ENCODE peak calls at places on chromosomes 6 and 20, in five cellular contexts. F, J, Q, S and O are unnamed samples.
A peak's percentile ranks its signal among the peaks of the same experiment; 100 is the strongest.

GRCh38 chr20:11401988-11402387 is 515.7 kb upstream of the BTBD3 start:
- DNase-seq in F (no peak), J (no peak), Q (no peak), S (no peak), O (no peak)

GRCh38 chr6:154928325-154928922 is 66.7 kb upstream of the TIAM2 start:
- DNase-seq in Q (peak; percentile 53), J (peak; percentile 74), F (peak; percentile 70), S (peak; percentile 59), O (peak; percentile 82)

GRCh38 chr6:146595981-146596731 is 2.6 kb upstream of the ADGB start:
- DNase-seq in J (no peak), F (no peak), Q (no peak), S (no peak), O (peak; percentile 18)

GRCh38 chr20:41078329-41078728 is 49.7 kb downstream of the TOP1 start:
- DNase-seq in F (no peak), Q (no peak), J (peak; percentile 69), S (no peak), O (peak; percentile 83)

GRCh38 chr6:27553123-27553904 is 80.4 kb upstream of the ZNF184 start:
- DNase-seq in Q (no peak), S (no peak), F (no peak), J (peak; percentile 37), O (peak; percentile 89)

GRCh38 chr6:94636780-94637385 is 940.5 kb upstream of the MANEA start:
- DNase-seq in Q (no peak), J (peak; percentile 13), S (no peak), F (no peak), O (peak; percentile 77)

GRCh38 chr6:151719070-151719469 is 88.4 kb upstream of the ESR1 start:
- DNase-seq in S (no peak), F (no peak), J (no peak), Q (no peak), O (no peak)

GRCh38 chr20:49866051-49866450 is 49.3 kb downstream of the SPATA2 start:
- DNase-seq in Q (no peak), J (no peak), F (no peak), S (no peak), O (no peak)

GRCh38 chr6:162474722-162475121 is 252.8 kb downstream of the PRKN start:
- DNase-seq in J (no peak), Q (no peak), F (no peak), S (no peak), O (no peak)

GRCh38 chr20:37640600-37641561 is 52.9 kb upstream of the CTNNBL1 start:
- DNase-seq in Q (no peak), F (no peak), S (no peak), J (no peak), O (peak; percentile 70)

GRCh38 chr6:34248198-34248726 is 544 bp downstream of the SMIM29 start:
- DNase-seq in J (no peak), Q (peak; percentile 74), F (peak; percentile 77), S (peak; percentile 52), O (no peak)

GRCh38 chr6:170176621-170177382 is 114.1 kb downstream of the DLL1 start:
- DNase-seq in F (peak; percentile 14), Q (no peak), J (no peak), S (no peak), O (no peak)

GRCh38 chr6:16540804-16541752 is 220.2 kb downstream of the ATXN1 start:
- DNase-seq in J (no peak), F (no peak), S (no peak), Q (no peak), O (no peak)

GRCh38 chr6:30678964-30679726 is 6.3 kb upstream of the DHX16 start:
- DNase-seq in J (peak; percentile 81), S (peak; percentile 90), Q (peak; percentile 87), F (peak; percentile 91), O (peak; percentile 89)

GRCh38 chr6:159023893-159024292 is 20.9 kb downstream of the TAGAP start:
- DNase-seq in J (no peak), S (no peak), F (no peak), Q (no peak), O (no peak)

GRCh38 chr20:6164421-6165341 is 41.9 kb upstream of the FERMT1 start:
- DNase-seq in J (peak; percentile 24), S (no peak), Q (no peak), F (no peak), O (no peak)

GRCh38 chr6:167543602-167544506 is 219.0 kb downstream of the TTLL2 start:
- DNase-seq in F (no peak), Q (no peak), S (no peak), J (peak; percentile 74), O (no peak)

GRCh38 chr6:165184192-165184979 is 125.0 kb downstream of the C6orf118 start:
- DNase-seq in J (no peak), S (no peak), F (no peak), Q (no peak), O (peak; percentile 3)

GRCh38 chr20:3318226-3318884 is 79.4 kb upstream of the SLC4A11 start:
- DNase-seq in J (peak; percentile 14), F (no peak), Q (no peak), S (no peak), O (no peak)

GRCh38 chr6:43445576-43445975 is 9.8 kb downstream of the DLK2 start:
- DNase-seq in Q (no peak), S (no peak), J (no peak), F (no peak), O (no peak)
- TF ChIP-seq CTCF in Q (no peak), S (no peak), J (no peak), F (no peak), O (no peak)

DNA sequence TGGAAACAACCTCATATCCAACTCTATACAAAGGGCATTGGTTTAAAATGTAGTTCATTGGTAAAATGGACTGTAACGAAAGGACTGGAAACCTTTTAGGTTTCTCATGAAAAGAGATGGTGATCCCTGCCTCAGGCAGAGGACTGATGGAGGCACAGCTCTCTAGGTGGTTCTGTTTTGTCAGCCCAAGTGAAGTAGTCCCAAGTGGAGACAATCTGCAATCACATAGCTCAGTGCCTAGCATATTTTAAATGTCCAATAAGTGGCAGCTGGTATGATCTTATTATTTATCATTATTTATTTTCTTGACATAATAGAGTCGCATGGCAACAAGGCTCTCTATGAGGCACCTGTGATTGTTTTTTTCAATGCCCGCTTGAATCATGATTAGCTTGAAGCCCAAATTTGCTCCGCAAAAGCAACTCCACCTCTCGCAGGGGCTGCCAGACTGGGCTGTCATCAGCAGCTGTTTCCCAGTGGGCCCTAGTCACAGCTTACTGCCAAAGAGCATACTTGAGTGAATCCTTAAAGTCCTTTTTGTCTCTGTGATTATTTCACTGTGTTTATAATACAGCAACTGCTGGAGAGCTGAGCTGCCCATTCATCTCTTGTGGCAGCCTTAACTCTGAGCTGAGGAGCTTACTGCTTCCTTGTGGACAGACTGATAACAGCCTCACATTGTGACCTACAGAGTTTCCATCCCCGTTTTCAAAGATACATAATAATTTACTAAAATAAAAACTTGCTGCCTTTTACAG is 19.7 kb upstream of the ENPP1 start:
- DNase-seq in J (peak; percentile 34), S (no peak), Q (no peak), F (peak; percentile 27), O (peak; percentile 44)
- TF ChIP-seq CTCF in J (peak; percentile 35), S (no peak), Q (no peak), F (no peak), O (peak; percentile 35)

GRCh38 chr6:111423960-111424846 is 58.8 kb downstream of the REV3L start:
- DNase-seq in S (peak; percentile 64), J (peak; percentile 80), Q (peak; percentile 39), F (peak; percentile 76), O (peak; percentile 33)
- TF ChIP-seq CTCF in S (no peak), J (no peak), Q (no peak), F (no peak), O (no peak)

GRCh38 chr6:91173651-91174050 is 586.8 kb upstream of the MAP3K7 start:
- DNase-seq in Q (no peak), J (no peak), S (no peak), F (no peak), O (peak; percentile 42)

GRCh38 chr6:91164105-91164504 is 577.2 kb upstream of the MAP3K7 start:
- DNase-seq in J (no peak), Q (no peak), S (no peak), F (no peak), O (no peak)

GRCh38 chr6:91166271-91166670 is 579.4 kb upstream of the MAP3K7 start:
- DNase-seq in Q (no peak), S (no peak), J (peak; percentile 9), F (no peak), O (no peak)

GRCh38 chr6:91167846-91168245 is 581.0 kb upstream of the MAP3K7 start:
- DNase-seq in F (no peak), S (no peak), Q (no peak), J (no peak), O (peak; percentile 62)
- TF ChIP-seq CTCF in F (no peak), S (no peak), Q (no peak), J (peak; percentile 42), O (peak; percentile 55)

GRCh38 chr6:73903155-73903554 is 207.2 kb downstream of the CD109 start:
- DNase-seq in S (no peak), J (no peak), Q (no peak), F (no peak), O (no peak)

GRCh38 chr6:73901986-73902385 is 206.0 kb downstream of the CD109 start:
- DNase-seq in F (no peak), Q (no peak), S (no peak), J (no peak), O (no peak)

GRCh38 chr6:73893696-73894095 is 197.7 kb downstream of the CD109 start:
- DNase-seq in F (no peak), S (no peak), Q (no peak), J (no peak), O (no peak)

GRCh38 chr6:73901311-73901710 is 205.3 kb downstream of the CD109 start:
- DNase-seq in S (no peak), Q (no peak), F (no peak), J (no peak), O (no peak)

DNA sequence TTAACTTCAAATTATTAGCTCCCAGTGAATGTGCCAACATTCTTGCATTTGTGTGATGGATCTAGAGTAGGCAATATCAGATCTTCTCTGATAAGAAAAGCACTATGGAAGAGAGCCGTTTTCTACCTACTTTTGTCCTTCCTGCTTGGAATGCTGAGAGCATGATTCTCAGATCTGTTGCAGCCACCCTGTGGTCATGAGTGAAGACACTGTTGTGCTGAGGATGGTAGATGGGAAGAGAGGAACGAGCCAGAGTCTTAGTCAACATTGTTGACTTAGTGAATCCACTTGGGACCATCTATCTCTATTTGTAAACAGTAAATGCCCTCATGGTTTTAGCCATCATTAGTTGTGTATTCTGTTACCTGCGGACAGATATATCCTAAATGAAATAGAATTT is 202.6 kb downstream of the CD109 start:
- DNase-seq in Q (no peak), J (no peak), S (no peak), F (no peak), O (peak; percentile 29)
- TF ChIP-seq CTCF in Q (no peak), J (no peak), S (no peak), F (no peak), O (peak; percentile 44)

DNA sequence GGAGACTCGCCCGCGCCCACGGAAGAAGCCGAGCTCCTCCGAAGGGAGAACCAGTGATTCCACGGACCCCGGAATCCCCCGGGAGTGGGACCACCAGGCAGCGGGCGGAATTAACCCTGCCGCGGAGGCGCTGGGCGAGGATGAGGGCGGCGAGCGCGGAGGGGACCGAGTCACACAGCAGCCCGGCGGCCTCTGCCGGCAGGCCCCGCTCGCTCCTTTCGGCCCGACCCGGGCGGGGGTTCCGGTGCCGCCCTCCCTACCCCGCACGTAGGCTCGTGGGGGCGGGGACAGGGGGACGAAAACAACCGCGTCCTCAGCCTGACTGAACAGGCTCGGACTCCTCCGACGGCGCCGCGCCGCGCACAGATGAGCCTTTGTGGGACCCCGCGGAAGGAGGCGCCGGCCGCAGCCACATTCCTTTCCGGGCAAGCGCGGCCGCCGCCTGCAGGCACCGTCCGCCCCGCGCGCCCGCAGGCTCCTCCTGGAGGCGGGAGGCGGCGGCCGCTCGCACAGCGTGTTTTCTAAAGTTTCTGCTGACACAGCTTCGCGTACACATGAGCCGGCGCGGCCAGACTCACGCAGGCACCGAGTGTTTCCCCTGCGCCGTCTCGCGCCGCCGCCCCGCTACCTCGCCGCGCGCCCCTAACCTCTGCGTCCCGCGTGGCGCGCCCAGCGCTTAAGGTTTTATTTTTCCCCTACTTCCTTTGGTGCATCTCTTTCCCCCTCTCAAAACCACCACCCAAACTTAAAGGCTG is 244.3 kb downstream of the ARID1B start:
- DNase-seq in Q (peak; percentile 90), S (peak; percentile 90), J (peak; percentile 95), F (peak; percentile 93), O (peak; percentile 95)
- TF ChIP-seq CTCF in Q (no peak), S (peak; percentile 61), J (peak; percentile 40), F (peak; percentile 29), O (peak; percentile 32)